ENCODE peak calls at places on chromosome 5, in six cellular contexts. K is body of pancreas, Z is mesothelial cell of epicardium, E is NCI-H2081, S is kidney glomerular epithelial cell, N is kidney tubule cell. Y is an unnamed sample.

GRCh38 chr5:103808464-103809106 is 246.0 kb upstream of the NUDT12 start:
- DNase-seq in K (peak), Z (no peak), E (peak), S (peak), N (peak), Y (peak)

GRCh38 chr5:147874910-147875367 is 3.6 kb upstream of the SCGB3A2 start:
- DNase-seq in K (no peak), Z (no peak), E (no peak), S (no peak), N (no peak), Y (no peak)

GRCh38 chr5:81665795-81666194 is 85.1 kb downstream of the SSBP2 start:
- DNase-seq in K (no peak), Z (no peak), E (no peak), S (no peak), N (no peak), Y (no peak)

GRCh38 chr5:19462019-19462418 is 526.0 kb downstream of the CDH18 start:
- DNase-seq in K (no peak), Z (no peak), E (no peak), S (no peak), N (no peak), Y (no peak)

GRCh38 chr5:76990899-76991475 is 38.1 kb downstream of the CRHBP start:
- DNase-seq in K (no peak), Z (no peak), E (no peak), S (no peak), N (peak), Y (no peak)

GRCh38 chr5:101658433-101658832 is 637.7 kb downstream of the SLCO4C1 start:
- DNase-seq in K (no peak), Z (no peak), E (no peak), S (no peak), N (no peak), Y (no peak)

GRCh38 chr5:168879929-168880328 is 300.8 kb upstream of the PANK3 start:
- DNase-seq in K (peak), Z (no peak), E (no peak), S (peak), N (no peak), Y (no peak)

GRCh38 chr5:93273176-93273575 is 307.8 kb downstream of the NR2F1-AS1 start:
- DNase-seq in K (no peak), Z (no peak), E (no peak), S (peak), N (peak), Y (peak)

GRCh38 chr5:14038341-14038959 is 94.0 kb upstream of the DNAH5 start:
- DNase-seq in K (peak), Z (no peak), E (no peak), S (peak), N (peak), Y (peak)

GRCh38 chr5:66307647-66308257 is 163.7 kb downstream of the SREK1 start:
- DNase-seq in K (peak), Z (no peak), E (peak), S (peak), N (peak), Y (peak)

GRCh38 chr5:72677447-72677846 is 139.0 kb upstream of the TNPO1 start:
- DNase-seq in K (no peak), Z (no peak), E (no peak), S (no peak), N (no peak), Y (no peak)